ENCODE peak calls at places on chromosomes 4 and X, in four cellular contexts. One of them, this sample, is unnamed.

GRCh38 chr4:64897683-64898082 is 488.4 kb upstream of the TECRL start:
- DNase-seq in IMR-90: no peak
- DNase-seq in GM12878: no peak
- DNase-seq in A549: no peak
- DNase-seq in this sample: no peak

GRCh38 chr4:17316566-17316965 is 195.3 kb downstream of the QDPR start:
- DNase-seq in IMR-90: peak; percentile 70
- DNase-seq in GM12878: no peak
- DNase-seq in A549: no peak
- DNase-seq in this sample: no peak

GRCh38 chr4:159280442-159281172 is 177.7 kb downstream of the RAPGEF2 start:
- DNase-seq in IMR-90: no peak
- DNase-seq in A549: no peak
- DNase-seq in GM12878: no peak
- DNase-seq in this sample: no peak

GRCh38 chr4:92968556-92968955 is 664.8 kb downstream of the GRID2 start:
- DNase-seq in A549: no peak
- DNase-seq in IMR-90: no peak
- DNase-seq in GM12878: no peak
- DNase-seq in this sample: no peak

GRCh38 chrX:31604629-31605221 is 532.9 kb upstream of the FTHL17 start:
- DNase-seq in A549: no peak
- DNase-seq in IMR-90: no peak
- DNase-seq in GM12878: peak; percentile 51
- DNase-seq in this sample: no peak

GRCh38 chr4:109548655-109549054 is 11.4 kb upstream of the MCUB start:
- DNase-seq in IMR-90: peak; percentile 92
- DNase-seq in A549: no peak
- DNase-seq in GM12878: no peak
- DNase-seq in this sample: no peak

GRCh38 chrX:136067946-136068345 is 79.4 kb upstream of the FHL1 start:
- DNase-seq in A549: no peak
- DNase-seq in IMR-90: no peak
- DNase-seq in GM12878: no peak
- DNase-seq in this sample: no peak

GRCh38 chrX:50996930-50997329 is 86.4 kb downstream of the BMP15 start:
- DNase-seq in IMR-90: no peak
- DNase-seq in GM12878: no peak
- DNase-seq in A549: no peak
- DNase-seq in this sample: no peak

GRCh38 chrX:121876316-121876715 is 828.9 kb downstream of the GLUD2 start:
- DNase-seq in IMR-90: no peak
- DNase-seq in GM12878: no peak
- DNase-seq in A549: no peak
- DNase-seq in this sample: no peak

GRCh38 chrX:39821011-39821708 is 276.6 kb downstream of the BCOR start:
- DNase-seq in GM12878: no peak
- DNase-seq in IMR-90: peak; percentile 17
- DNase-seq in A549: peak; percentile 33
- DNase-seq in this sample: no peak

GRCh38 chrX:44570524-44570923 is 27.9 kb upstream of the FUNDC1 start:
- DNase-seq in A549: no peak
- DNase-seq in GM12878: no peak
- DNase-seq in IMR-90: peak; percentile 28
- DNase-seq in this sample: no peak

GRCh38 chrX:105527759-105528158 is 294.6 kb upstream of the NRK start:
- DNase-seq in A549: no peak
- DNase-seq in IMR-90: no peak
- DNase-seq in GM12878: no peak
- DNase-seq in this sample: no peak
- TF ChIP-seq USF2 in A549: no peak
- TF ChIP-seq USF2 in IMR-90: no peak
- TF ChIP-seq USF2 in GM12878: no peak
- TF ChIP-seq USF2 in this sample: no peak

DNA sequence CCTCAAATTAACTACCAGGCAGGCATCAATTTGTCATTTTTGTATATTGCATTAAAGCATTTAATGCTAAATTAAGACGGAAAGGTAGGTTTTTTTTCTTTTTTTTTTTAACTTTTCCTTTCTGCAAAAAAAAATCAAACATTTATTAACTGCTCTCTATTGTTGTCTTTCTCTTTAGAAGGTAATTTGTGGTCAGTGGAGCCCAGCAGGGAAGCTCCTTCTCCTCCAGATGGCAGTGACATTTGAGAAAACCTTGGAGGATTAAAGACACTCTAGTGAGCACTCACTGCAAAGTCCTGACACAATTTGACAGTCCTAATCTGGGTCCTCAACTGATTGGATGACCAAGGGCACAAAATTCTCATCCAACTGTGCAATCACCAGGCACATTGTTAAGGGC is 102.4 kb downstream of the SLIT2 start:
- DNase-seq in IMR-90: no peak
- DNase-seq in GM12878: no peak
- DNase-seq in A549: no peak
- DNase-seq in this sample: no peak
- H3K4me2 ChIP-seq in IMR-90: no peak overlapping the region
- H3K4me2 ChIP-seq in GM12878: no peak overlapping the region
- H3K4me2 ChIP-seq in A549: no peak overlapping the region
- H3K4me2 ChIP-seq in this sample: no peak overlapping the region

GRCh38 chrX:22081475-22082092 is 49.5 kb downstream of the PHEX start:
- DNase-seq in A549: no peak
- DNase-seq in GM12878: no peak
- DNase-seq in IMR-90: peak; percentile 63
- DNase-seq in this sample: peak; percentile 41
- TF ChIP-seq ELK1 in A549: no peak
- TF ChIP-seq ELK1 in GM12878: no peak
- TF ChIP-seq ELK1 in IMR-90: no peak
- TF ChIP-seq ELK1 in this sample: no peak

GRCh38 chr4:89486673-89487072 is 179.1 kb upstream of the GPRIN3 start:
- DNase-seq in IMR-90: no peak
- DNase-seq in GM12878: no peak
- DNase-seq in A549: no peak
- DNase-seq in this sample: no peak

GRCh38 chr4:89486042-89486441 is 178.4 kb upstream of the GPRIN3 start:
- DNase-seq in GM12878: no peak
- DNase-seq in A549: no peak
- DNase-seq in IMR-90: peak; percentile 55
- DNase-seq in this sample: no peak

GRCh38 chr4:89482926-89483595 is 175.5 kb upstream of the GPRIN3 start:
- DNase-seq in IMR-90: no peak
- DNase-seq in A549: no peak
- DNase-seq in GM12878: no peak
- DNase-seq in this sample: no peak

GRCh38 chr4:89482248-89482647 is 174.6 kb upstream of the GPRIN3 start:
- DNase-seq in GM12878: no peak
- DNase-seq in IMR-90: peak; percentile 53
- DNase-seq in A549: peak; percentile 33
- DNase-seq in this sample: peak; percentile 29
- TF ChIP-seq USF2 in GM12878: no peak
- TF ChIP-seq USF2 in IMR-90: no peak
- TF ChIP-seq USF2 in A549: no peak
- TF ChIP-seq USF2 in this sample: no peak

GRCh38 chrX:137565921-137566745 is at the start of gene ZIC3:
- DNase-seq in A549: no peak
- DNase-seq in IMR-90: no peak
- DNase-seq in GM12878: no peak
- DNase-seq in this sample: no peak
- H3K4me2 ChIP-seq in A549: no peak within 1 kb of the TSS
- H3K4me2 ChIP-seq in IMR-90: peak within 1 kb of the TSS; percentile 4
- H3K4me2 ChIP-seq in GM12878: no peak within 1 kb of the TSS
- H3K4me2 ChIP-seq in this sample: no peak within 1 kb of the TSS

GRCh38 chrX:143429021-143429570 is 88.2 kb downstream of the SPANXN3 start:
- DNase-seq in IMR-90: no peak
- DNase-seq in A549: no peak
- DNase-seq in GM12878: no peak
- DNase-seq in this sample: no peak

GRCh38 chrX:143429831-143430230 is 87.4 kb downstream of the SPANXN3 start:
- DNase-seq in GM12878: no peak
- DNase-seq in A549: no peak
- DNase-seq in IMR-90: no peak
- DNase-seq in this sample: no peak
- TF ChIP-seq ELK1 in GM12878: no peak
- TF ChIP-seq ELK1 in A549: no peak
- TF ChIP-seq ELK1 in IMR-90: no peak
- TF ChIP-seq ELK1 in this sample: no peak

DNA sequence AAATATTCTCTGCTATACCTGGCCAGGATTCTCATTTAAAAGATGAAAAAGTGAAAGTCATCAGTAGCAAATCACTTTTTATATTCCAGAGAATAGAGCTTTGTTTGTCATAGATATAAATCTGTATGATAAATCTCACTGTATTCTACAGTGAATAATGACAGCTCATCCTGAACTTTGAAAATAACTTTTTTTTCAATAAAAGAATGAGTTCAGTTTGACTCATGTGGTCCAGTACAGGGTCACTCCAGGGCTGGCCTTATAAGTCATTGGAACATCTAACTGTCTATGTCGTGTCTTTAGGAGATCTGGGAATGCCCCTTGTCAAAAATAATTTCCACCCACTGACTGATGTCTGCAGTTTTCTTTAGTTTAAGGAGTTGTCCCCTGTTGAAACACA is 18.5 kb upstream of the CXCL8 start:
- DNase-seq in A549: no peak
- DNase-seq in IMR-90: peak; percentile 33
- DNase-seq in GM12878: no peak
- DNase-seq in this sample: no peak
- TF ChIP-seq USF2 in A549: no peak
- TF ChIP-seq USF2 in IMR-90: no peak
- TF ChIP-seq USF2 in GM12878: no peak
- TF ChIP-seq USF2 in this sample: no peak

GRCh38 chr4:120920666-120921065 is 1.9 kb downstream of the PRDM5 start:
- DNase-seq in IMR-90: no peak
- DNase-seq in GM12878: no peak
- DNase-seq in A549: no peak
- DNase-seq in this sample: no peak
- H3K4me2 ChIP-seq in IMR-90: no peak overlapping the region
- H3K4me2 ChIP-seq in GM12878: no peak overlapping the region
- H3K4me2 ChIP-seq in A549: peak overlapping the region; percentile 85
- H3K4me2 ChIP-seq in this sample: no peak overlapping the region

DNA sequence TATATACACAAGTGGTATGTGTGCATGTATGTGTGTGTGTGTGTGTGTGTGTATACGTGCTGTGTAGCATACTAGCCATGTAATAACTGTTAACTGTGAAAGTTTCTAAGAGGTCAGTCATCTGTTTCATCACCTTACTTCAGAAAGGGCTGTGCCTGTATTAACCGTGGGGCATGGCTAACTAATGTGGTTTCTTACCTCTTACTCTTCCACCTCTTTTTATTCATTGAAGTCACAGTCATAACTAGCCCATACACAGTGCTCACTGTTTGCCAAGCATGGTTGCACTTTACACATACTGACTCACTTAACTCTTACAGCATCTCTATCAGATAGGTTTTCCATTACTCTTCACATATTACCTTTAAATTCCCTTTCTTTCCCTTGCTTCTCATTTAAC is 23.7 kb upstream of the LRAT start:
- DNase-seq in A549: no peak
- DNase-seq in GM12878: no peak
- DNase-seq in IMR-90: no peak
- DNase-seq in this sample: no peak
- TF ChIP-seq ELK1 in A549: no peak
- TF ChIP-seq ELK1 in GM12878: no peak
- TF ChIP-seq ELK1 in IMR-90: no peak
- TF ChIP-seq ELK1 in this sample: no peak

GRCh38 chr4:188975271-188975670 is 836.0 kb downstream of the TRIML1 start:
- DNase-seq in GM12878: no peak
- DNase-seq in IMR-90: no peak
- DNase-seq in A549: no peak
- DNase-seq in this sample: no peak
- TF ChIP-seq USF2 in GM12878: no peak
- TF ChIP-seq USF2 in IMR-90: no peak
- TF ChIP-seq USF2 in A549: no peak
- TF ChIP-seq USF2 in this sample: no peak